ENCODE peak calls at places on chromosomes 11 and 22, in six cellular contexts. L, U, V, X, G and O are unnamed samples.

GRCh38 chr22:32341122-32341740 is 16.4 kb upstream of the RFPL3 start:
- DNase-seq in U (no peak), X (no peak), G (no peak), L (no peak), V (no peak), O (no peak)

GRCh38 chr11:69104856-69105395 is 50.8 kb upstream of the SMIM38 start:
- DNase-seq in U (no peak), G (no peak), L (no peak), V (no peak), X (no peak), O (peak; percentile 49)

GRCh38 chr11:110173775-110174644 is 80.8 kb downstream of the ZC3H12C start:
- DNase-seq in X (peak; percentile 34), G (peak; percentile 88), V (peak; percentile 87), U (peak; percentile 77), L (peak; percentile 80), O (no peak)

GRCh38 chr11:106495046-106495445 is 417.6 kb downstream of the AASDHPPT start:
- DNase-seq in V (peak; percentile 4), X (no peak), U (no peak), G (no peak), L (no peak), O (no peak)

GRCh38 chr11:13135385-13136271 is 126.5 kb downstream of the RASSF10 start:
- DNase-seq in X (no peak), G (no peak), U (peak; percentile 57), L (peak; percentile 78), V (peak; percentile 86), O (no peak)

GRCh38 chr11:120815260-120816100 is 208.4 kb upstream of the TBCEL start:
- DNase-seq in U (no peak), V (no peak), L (no peak), G (no peak), X (no peak), O (no peak)

GRCh38 chr22:18024956-18025720 is 777 bp upstream of the MICAL3 start:
- DNase-seq in L (no peak), V (peak; percentile 76), G (no peak), U (no peak), X (no peak), O (no peak)

GRCh38 chr11:66904561-66904960 is 47.7 kb downstream of the LRFN4 start:
- DNase-seq in V (no peak), U (no peak), L (no peak), G (no peak), X (no peak), O (no peak)

GRCh38 chr22:35400335-35400680 is 368 bp downstream of the MCM5 start:
- DNase-seq in X (peak; percentile 19), U (no peak), G (no peak), V (peak; percentile 86), L (peak; percentile 20), O (peak; percentile 83)

GRCh38 chr11:19351426-19351825 is 110.7 kb upstream of the E2F8 start:
- DNase-seq in V (no peak), U (no peak), L (no peak), X (no peak), G (no peak), O (no peak)

GRCh38 chr11:120424185-120424969 is 87.2 kb upstream of the GRIK4 start:
- DNase-seq in U (peak; percentile 34), G (no peak), X (no peak), V (no peak), L (no peak), O (no peak)

GRCh38 chr11:117187007-117187406 is 8.5 kb downstream of the SIDT2 start:
- DNase-seq in G (no peak), U (no peak), X (no peak), V (peak; percentile 75), L (no peak), O (peak; percentile 35)

GRCh38 chr22:48664586-48664985 is 1163.1 kb downstream of the BRD1 start:
- DNase-seq in L (no peak), V (no peak), U (no peak), G (no peak), X (no peak), O (no peak)

GRCh38 chr22:49929553-49929979 is 11.1 kb downstream of the CRELD2 start:
- DNase-seq in U (no peak), L (peak; percentile 74), V (peak; percentile 100), X (peak; percentile 67), G (no peak), O (no peak)
- H3K4me1 ChIP-seq in U (peaks cover 34% of the 10 kb centered on the region), L (peaks cover 10% of the 10 kb centered on the region), V (no peaks in the 10 kb centered on the region), X (peaks cover 63% of the 10 kb centered on the region), G (no peaks in the 10 kb centered on the region), O (no peaks in the 10 kb centered on the region)

GRCh38 chr11:105229758-105230157 is 90.2 kb upstream of the CARD18 start:
- DNase-seq in G (no peak), U (no peak), X (no peak), V (no peak), L (no peak), O (no peak)

GRCh38 chr11:105236631-105237030 is 97.1 kb upstream of the CARD18 start:
- DNase-seq in G (no peak), U (no peak), L (no peak), X (no peak), V (no peak), O (no peak)

GRCh38 chr11:105230586-105230985 is 91.0 kb upstream of the CARD18 start:
- DNase-seq in V (no peak), L (peak; percentile 11), U (no peak), X (no peak), G (no peak), O (no peak)

GRCh38 chr11:105229257-105229656 is 89.7 kb upstream of the CARD18 start:
- DNase-seq in L (no peak), V (no peak), U (no peak), X (no peak), G (no peak), O (no peak)

DNA sequence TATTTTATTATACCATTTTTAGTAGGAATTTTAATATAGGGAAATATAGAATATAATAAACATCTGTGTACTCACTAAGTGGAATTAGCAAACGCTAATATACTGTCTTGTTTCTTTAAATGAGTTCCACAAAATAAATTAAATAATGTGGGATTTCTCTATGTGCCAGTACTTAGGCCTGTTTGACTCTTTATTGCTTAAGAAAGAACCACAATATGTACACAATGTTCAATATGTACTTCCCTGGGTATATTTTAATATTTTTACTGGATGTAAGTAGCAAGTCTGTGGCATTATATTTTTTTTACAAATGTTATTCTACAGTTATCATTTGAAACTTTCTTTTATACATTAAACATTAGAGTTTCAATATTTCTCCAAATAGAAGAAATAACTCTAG is 92.5 kb upstream of the CARD18 start:
- DNase-seq in V (no peak), U (no peak), X (no peak), L (no peak), G (no peak), O (no peak)
- H3K4me1 ChIP-seq in V (peaks cover 9% of the 10 kb centered on the region), U (peaks cover 8% of the 10 kb centered on the region), X (no peaks in the 10 kb centered on the region), L (peaks cover 31% of the 10 kb centered on the region), G (no peaks in the 10 kb centered on the region), O (no peaks in the 10 kb centered on the region)

DNA sequence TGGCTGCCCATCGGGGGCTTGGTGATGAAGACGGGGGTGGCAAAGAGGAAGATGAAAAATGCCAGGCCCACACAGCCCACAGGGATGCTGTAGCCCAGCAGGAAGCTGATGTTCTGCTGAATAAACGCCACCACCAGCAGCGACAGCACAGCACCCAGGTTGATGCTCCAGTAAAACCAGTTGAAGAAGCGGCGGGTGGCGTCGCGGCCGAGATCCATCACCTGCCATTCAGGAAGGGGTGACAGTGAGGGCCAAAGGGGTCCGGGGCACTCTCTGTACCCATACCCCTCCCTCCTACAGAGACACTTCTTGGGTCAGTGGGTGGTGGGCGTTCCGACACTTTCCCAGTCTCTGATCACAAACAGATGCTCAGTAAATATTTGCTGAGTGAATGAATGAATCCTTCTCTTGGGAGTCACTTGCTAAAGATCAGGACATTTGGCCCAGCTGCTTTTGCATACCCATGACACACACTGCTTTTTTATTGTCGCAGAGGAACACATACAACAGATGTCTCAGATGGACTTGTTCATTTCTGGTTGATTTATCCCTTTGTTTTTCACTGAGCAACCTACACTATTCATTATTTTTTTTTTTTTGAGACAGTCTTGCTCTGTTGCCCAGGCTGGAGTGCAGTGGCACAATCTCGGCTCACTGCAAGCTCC is 5.2 kb downstream of the SLC15A3 start:
- DNase-seq in G (no peak), X (no peak), L (no peak), V (no peak), U (no peak), O (no peak)
- H3K4me1 ChIP-seq in G (no peaks in the 10 kb centered on the region), X (peaks cover 9% of the 10 kb centered on the region), L (no peaks in the 10 kb centered on the region), V (no peaks in the 10 kb centered on the region), U (peaks cover 6% of the 10 kb centered on the region), O (peaks cover 2% of the 10 kb centered on the region)

GRCh38 chr22:42385691-42386090 is 46.5 kb downstream of the NFAM1 start:
- DNase-seq in V (no peak), L (no peak), U (no peak), X (no peak), G (no peak), O (no peak)
- H3K4me1 ChIP-seq in V (no peaks in the 10 kb centered on the region), L (peaks cover 10% of the 10 kb centered on the region), U (no peaks in the 10 kb centered on the region), X (no peaks in the 10 kb centered on the region), G (peaks cover 11% of the 10 kb centered on the region), O (no peaks in the 10 kb centered on the region)

GRCh38 chr11:126336065-126336464 is 19.4 kb upstream of the ST3GAL4 start:
- DNase-seq in U (no peak), G (no peak), V (no peak), L (no peak), X (no peak), O (no peak)
- H3K4me1 ChIP-seq in U (peaks cover 44% of the 10 kb centered on the region), G (peaks cover 2% of the 10 kb centered on the region), V (peaks cover 26% of the 10 kb centered on the region), L (peaks cover 37% of the 10 kb centered on the region), X (no peaks in the 10 kb centered on the region), O (peaks cover 11% of the 10 kb centered on the region)

GRCh38 chr11:94134651-94135512 is 6.2 kb downstream of the PANX1 start:
- DNase-seq in V (peak; percentile 86), X (no peak), G (no peak), L (no peak), U (peak; percentile 93), O (peak; percentile 76)
- H3K4me1 ChIP-seq in V (peaks cover 56% of the 10 kb centered on the region), X (peaks cover 28% of the 10 kb centered on the region), G (peaks cover 15% of the 10 kb centered on the region), L (peaks cover 12% of the 10 kb centered on the region), U (peaks cover 51% of the 10 kb centered on the region), O (peaks cover 18% of the 10 kb centered on the region)

DNA sequence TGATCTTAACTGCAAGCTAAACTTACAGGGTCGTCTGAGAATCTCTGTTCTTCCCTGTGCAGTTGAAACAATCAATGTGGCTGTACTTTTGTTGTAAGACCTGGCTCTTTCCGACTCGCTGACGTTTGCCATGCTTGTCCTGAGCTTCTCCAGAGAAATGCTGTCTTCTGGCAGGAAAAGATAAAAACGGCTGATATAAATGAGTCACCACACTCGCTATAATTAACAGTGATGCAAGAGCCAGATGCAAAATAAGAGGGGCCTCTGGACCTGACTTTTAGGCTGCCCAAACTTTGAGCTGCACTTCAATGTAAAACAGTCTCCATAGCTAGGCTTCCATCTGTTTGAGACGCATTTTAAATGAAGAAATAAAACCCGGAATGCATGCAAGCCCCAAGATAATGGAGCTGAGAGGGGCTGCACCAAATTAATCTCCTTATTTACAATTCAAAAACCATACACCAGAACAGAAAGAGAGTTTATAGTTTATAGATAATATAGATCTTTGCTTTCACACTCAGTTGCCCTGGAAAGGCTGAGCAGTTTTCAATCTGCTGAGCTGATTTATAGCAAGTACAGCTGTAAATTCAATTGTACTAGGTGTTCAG is 48.5 kb downstream of the WT1 start:
- DNase-seq in L (peak; percentile 33), V (no peak), X (no peak), G (no peak), U (peak; percentile 25), O (no peak)
- H3K4me1 ChIP-seq in L (peaks cover 10% of the 10 kb centered on the region), V (no peaks in the 10 kb centered on the region), X (no peaks in the 10 kb centered on the region), G (no peaks in the 10 kb centered on the region), U (no peaks in the 10 kb centered on the region), O (no peaks in the 10 kb centered on the region)